ENCODE peak calls at places on chromosome 7, in five cellular contexts. I is body of pancreas, X is heart right ventricle, F is lower lobe of right lung, V is A549. D is an unnamed sample.

GRCh38 chr7:50835156-50835555 is 52.5 kb upstream of the GRB10 start:
- DNase-seq in I (no peak), F (no peak), V (peak), X (no peak), D (no peak)

GRCh38 chr7:106936236-106936635 is 71.2 kb downstream of the PIK3CG start:
- DNase-seq in X (no peak), F (no peak), I (no peak), V (no peak), D (no peak)

GRCh38 chr7:106657085-106657991 is 3.6 kb downstream of the CCDC71L start:
- DNase-seq in V (no peak), I (no peak), X (no peak), F (no peak), D (peak)

GRCh38 chr7:101705327-101705726 is 76.2 kb upstream of the MYL10 start:
- DNase-seq in X (no peak), F (no peak), V (no peak), I (no peak), D (no peak)

GRCh38 chr7:101240226-101241014 is 2.8 kb upstream of the CLDN15 start:
- DNase-seq in F (no peak), I (no peak), X (no peak), V (no peak), D (no peak)

GRCh38 chr7:68980011-68980410 is 618.3 kb upstream of the AUTS2 start:
- DNase-seq in X (no peak), F (no peak), V (no peak), I (no peak), D (no peak)

GRCh38 chr7:54782829-54783228 is 23.8 kb upstream of the SEC61G start:
- DNase-seq in X (no peak), V (no peak), I (no peak), F (no peak), D (no peak)

GRCh38 chr7:121302214-121302745 is 26.5 kb upstream of the WNT16 start:
- DNase-seq in X (no peak), I (no peak), V (no peak), F (no peak), D (no peak)

GRCh38 chr7:3028071-3028766 is 15.4 kb downstream of the CARD11 start:
- DNase-seq in V (peak), X (no peak), F (no peak), I (peak), D (peak)

GRCh38 chr7:71286336-71286735 is 154.4 kb downstream of the GALNT17 start:
- DNase-seq in I (no peak), F (no peak), V (no peak), X (peak), D (no peak)

GRCh38 chr7:100372256-100372655 is 1.0 kb upstream of the PILRA start:
- DNase-seq in X (no peak), I (peak), F (peak), V (no peak), D (peak)

GRCh38 chr7:148079206-148079605 is 511.4 kb upstream of the C7orf33 start:
- DNase-seq in X (no peak), F (no peak), I (no peak), V (no peak), D (no peak)

GRCh38 chr7:130276796-130277762 is 10.4 kb downstream of the CPA2 start:
- DNase-seq in X (no peak), V (no peak), F (no peak), I (no peak), D (no peak)

GRCh38 chr7:56105508-56105907 is 768 bp downstream of the CHCHD2 start:
- DNase-seq in X (no peak), V (peak), F (no peak), I (peak), D (peak)

GRCh38 chr7:117582219-117582704 is 102.4 kb downstream of the CFTR start:
- DNase-seq in V (peak), F (no peak), I (peak), X (peak), D (peak)

GRCh38 chr7:5143106-5143505 is 46.9 kb upstream of the WIPI2 start:
- DNase-seq in F (no peak), V (no peak), X (no peak), I (no peak), D (no peak)

GRCh38 chr7:129569811-129570215 is 41.7 kb upstream of the NRF1 start:
- DNase-seq in V (peak), F (no peak), X (no peak), I (no peak), D (no peak)

GRCh38 chr7:37495574-37496184 is 47.0 kb upstream of the ELMO1 start:
- DNase-seq in X (no peak), V (peak), I (peak), F (no peak), D (peak)

GRCh38 chr7:137040745-137041144 is 172.3 kb downstream of the CHRM2 start:
- DNase-seq in I (no peak), F (no peak), X (no peak), V (no peak), D (peak)

GRCh38 chr7:79377097-79377496 is 76.4 kb downstream of the MAGI2 start:
- DNase-seq in F (no peak), I (no peak), V (no peak), X (no peak), D (peak)

GRCh38 chr7:129762387-129762969 is 151.0 kb downstream of the NRF1 start:
- DNase-seq in F (no peak), V (no peak), I (no peak), X (no peak), D (no peak)

GRCh38 chr7:28032738-28033380 is 147.7 kb downstream of the JAZF1 start:
- DNase-seq in F (no peak), I (no peak), V (peak), X (no peak), D (no peak)

GRCh38 chr7:28033386-28033785 is 147.2 kb downstream of the JAZF1 start:
- DNase-seq in X (no peak), F (no peak), V (no peak), I (no peak), D (no peak)

GRCh38 chr7:28037220-28038010 is 143.2 kb downstream of the JAZF1 start:
- DNase-seq in X (no peak), F (no peak), I (peak), V (peak), D (no peak)

GRCh38 chr7:28038175-28038855 is 142.3 kb downstream of the JAZF1 start:
- DNase-seq in X (no peak), F (no peak), I (no peak), V (no peak), D (no peak)

GRCh38 chr7:28036748-28037147 is 143.8 kb downstream of the JAZF1 start:
- DNase-seq in I (no peak), X (no peak), F (no peak), V (peak), D (no peak)
- H3K27ac ChIP-seq in I (peak), X (no peak), F (no peak), V (peak), D (no peak)

GRCh38 chr7:138753611-138754010 is 44.2 kb upstream of the TMEM213 start:
- DNase-seq in X (no peak), F (no peak), V (no peak), I (no peak), D (no peak)

GRCh38 chr7:138750926-138751464 is 46.8 kb upstream of the TMEM213 start:
- DNase-seq in I (no peak), F (no peak), V (no peak), X (no peak), D (no peak)

GRCh38 chr7:138755331-138755747 is 42.5 kb upstream of the TMEM213 start:
- DNase-seq in F (no peak), X (no peak), I (no peak), V (no peak), D (peak)

GRCh38 chr7:138750473-138750872 is 47.3 kb upstream of the TMEM213 start:
- DNase-seq in X (no peak), I (no peak), F (no peak), V (no peak), D (no peak)

DNA sequence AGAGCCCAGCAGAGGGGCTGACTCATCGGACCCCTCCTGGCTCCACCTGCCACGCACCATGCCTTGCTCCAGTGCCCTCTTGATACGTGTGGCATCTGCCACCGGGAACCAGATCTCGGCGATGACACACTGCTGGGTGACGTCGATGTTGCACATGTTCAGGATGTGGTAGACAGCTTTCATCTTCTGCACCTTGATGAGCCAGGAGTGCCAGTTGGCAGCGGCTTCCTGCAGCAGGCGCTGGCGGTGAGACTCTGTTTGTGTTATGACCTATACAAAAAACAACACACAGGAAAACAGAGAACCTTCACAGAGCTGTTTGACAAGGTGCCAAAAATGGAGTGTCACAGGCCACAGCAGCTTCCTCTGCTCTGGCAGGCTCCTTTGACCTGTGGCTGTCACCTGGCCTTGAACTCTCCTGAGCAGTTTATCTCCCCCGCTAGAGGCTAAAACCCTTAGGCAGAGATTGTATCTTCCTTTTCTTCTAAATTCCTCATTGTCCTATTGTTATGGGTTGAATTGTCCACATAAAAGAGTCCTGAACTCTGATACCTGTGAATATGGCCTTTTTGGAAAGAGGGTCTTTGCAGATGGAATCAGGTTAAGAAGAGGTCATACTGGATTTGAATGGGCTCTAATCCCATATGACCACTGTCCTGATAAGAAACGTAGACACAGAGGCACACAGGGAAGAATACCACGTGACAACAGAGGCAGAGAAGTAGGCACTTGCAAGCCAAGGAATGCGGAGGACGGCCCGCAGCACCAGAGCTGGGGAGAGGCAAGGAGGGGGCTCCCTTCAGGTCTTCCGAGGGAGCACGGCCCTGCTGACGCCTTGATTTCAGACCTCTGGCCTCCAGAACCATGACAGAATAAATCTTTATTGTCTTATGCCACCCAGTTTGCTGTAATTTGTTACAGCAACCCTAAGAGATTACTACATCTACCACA is 45.0 kb upstream of the TMEM213 start:
- DNase-seq in X (peak), F (peak), I (peak), V (peak), D (peak)
- H3K4me3 ChIP-seq in X (no peak), F (no peak), I (no peak), V (no peak), D (no peak)

GRCh38 chr7:116327135-116327534 is 116.8 kb downstream of the TES start:
- DNase-seq in F (no peak), V (no peak), X (no peak), I (no peak), D (no peak)

GRCh38 chr7:116325517-116325916 is 115.2 kb downstream of the TES start:
- DNase-seq in I (no peak), X (no peak), V (no peak), F (no peak), D (no peak)

GRCh38 chr7:116324582-116324981 is 114.2 kb downstream of the TES start:
- DNase-seq in X (no peak), I (no peak), F (no peak), V (no peak), D (no peak)

GRCh38 chr7:116317907-116318306 is 107.6 kb downstream of the TES start:
- DNase-seq in F (no peak), V (no peak), I (no peak), X (no peak), D (no peak)

DNA sequence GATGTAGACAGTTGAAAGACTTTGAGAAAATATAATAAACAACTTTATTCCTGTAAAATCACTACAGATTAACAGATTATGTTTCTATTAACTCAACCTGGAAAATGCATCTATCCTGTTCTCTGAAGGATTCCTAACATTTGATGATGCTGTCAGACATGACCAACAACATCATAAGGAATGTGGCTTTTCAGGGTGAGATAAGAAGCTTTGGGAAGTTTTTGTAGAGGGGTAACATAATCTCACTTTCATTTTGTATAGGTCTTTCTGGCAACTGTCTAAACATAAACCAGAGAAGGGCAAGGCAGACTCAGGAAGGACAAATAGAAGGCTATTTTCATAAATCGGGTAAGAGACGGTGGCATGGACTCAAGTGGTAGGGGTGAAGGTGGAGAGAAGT is 112.2 kb downstream of the TES start:
- DNase-seq in F (no peak), X (no peak), V (no peak), I (no peak), D (no peak)
- H3K27ac ChIP-seq in F (no peak), X (no peak), V (no peak), I (no peak), D (no peak)

GRCh38 chr7:1053002-1053411 is 8.7 kb downstream of the GPR146 start:
- DNase-seq in F (no peak), I (no peak), X (no peak), V (no peak), D (no peak)
- H3K4me3 ChIP-seq in F (no peak), I (no peak), X (no peak), V (no peak), D (no peak)

GRCh38 chr7:1323178-1324027 is 90.7 kb downstream of the UNCX start:
- DNase-seq in X (no peak), I (no peak), V (no peak), F (peak), D (no peak)
- H3K27ac ChIP-seq in X (no peak), I (no peak), V (no peak), F (no peak), D (no peak)

GRCh38 chr7:90839892-90840291 is 243.8 kb downstream of the CDK14 start:
- DNase-seq in I (no peak), F (no peak), X (no peak), V (no peak), D (no peak)
- H3K4me3 ChIP-seq in I (no peak), F (no peak), X (no peak), V (no peak), D (no peak)

GRCh38 chr7:158261362-158262235 is 326.0 kb downstream of the PTPRN2 start:
- DNase-seq in X (no peak), V (no peak), F (peak), I (no peak), D (no peak)
- H3K27ac ChIP-seq in X (no peak), V (no peak), F (no peak), I (no peak), D (no peak)